ENCODE peak calls at places on chromosomes 6 and 20, in five cellular contexts. R is naive thymus-derived CD4-positive, alpha-beta T cell; J is heart left ventricle; L is IMR-90; B is HCT116. P is an unnamed sample. For H3K4me1, the result is how much of the 10 kb centered on the place peaks cover.

GRCh38 chr6:111888928-111889696 is 15.9 kb upstream of the FYN start:
- DNase-seq in R (no peak), J (peak), L (peak), B (no peak), P (no peak)

GRCh38 chr6:41638002-41638800 is at the start of gene MDFI:
- DNase-seq in R (no peak), J (no peak), L (no peak), B (no peak), P (no peak)

GRCh38 chr6:8246403-8246802 is 144.1 kb upstream of the EEF1E1 start:
- DNase-seq in R (no peak), J (no peak), L (no peak), B (no peak), P (no peak)

GRCh38 chr20:40008177-40008576 is 680.9 kb downstream of the MAFB start:
- DNase-seq in R (no peak), J (no peak), L (peak), B (no peak), P (no peak)

GRCh38 chr20:17678886-17679285 is 3.2 kb downstream of the RRBP1 start:
- DNase-seq in R (no peak), J (no peak), L (no peak), B (no peak), P (no peak)

GRCh38 chr6:112827793-112828192 is 480.7 kb downstream of the RFPL4B start:
- DNase-seq in R (no peak), J (peak), L (no peak), B (no peak), P (no peak)

GRCh38 chr6:135117413-135117968 is 62.9 kb upstream of the HBS1L start:
- DNase-seq in R (no peak), J (no peak), L (no peak), B (no peak), P (no peak)

GRCh38 chr6:133948472-133948871 is 4.6 kb upstream of the TBPL1 start:
- DNase-seq in R (no peak), J (no peak), L (no peak), B (no peak), P (no peak)

GRCh38 chr6:62285612-62286469 is at the start of gene KHDRBS2:
- DNase-seq in R (no peak), J (peak), L (no peak), B (no peak), P (peak)

GRCh38 chr6:138555294-138555988 is 56.1 kb upstream of the NHSL1 start:
- DNase-seq in R (no peak), J (no peak), L (no peak), B (no peak), P (no peak)

GRCh38 chr6:24500683-24501082 is 5.9 kb downstream of the ALDH5A1 start:
- DNase-seq in R (no peak), J (no peak), L (no peak), B (no peak), P (no peak)

GRCh38 chr20:20224806-20225205 is 143.1 kb upstream of the INSM1 start:
- DNase-seq in R (no peak), J (no peak), L (no peak), B (no peak), P (no peak)

GRCh38 chr6:105603779-105604592 is 201.1 kb upstream of the PREP start:
- DNase-seq in R (no peak), J (no peak), L (peak), B (no peak), P (no peak)

GRCh38 chr6:96104910-96105309 is 89.1 kb downstream of the FUT9 start:
- DNase-seq in R (no peak), J (no peak), L (no peak), B (no peak), P (no peak)

GRCh38 chr6:29641430-29642213 is 8.6 kb upstream of the GABBR1 start:
- DNase-seq in R (no peak), J (no peak), L (no peak), B (no peak), P (no peak)

GRCh38 chr6:81894286-81894685 is 141.8 kb upstream of the TENT5A start:
- DNase-seq in R (no peak), J (no peak), L (peak), B (no peak), P (no peak)

GRCh38 chr6:35086282-35086632 is 54.9 kb downstream of the TCP11 start:
- DNase-seq in R (no peak), J (no peak), L (no peak), B (no peak), P (no peak)
- H3K4me1 ChIP-seq in R (under half), J (under half), L (under half), B (under half), P (under half)

GRCh38 chr6:52574709-52575489 is 2.0 kb downstream of the TRAM2 start:
- DNase-seq in R (peak), J (peak), L (no peak), B (no peak), P (no peak)

GRCh38 chr6:52576392-52577021 is 353 bp downstream of the TRAM2 start:
- DNase-seq in R (peak), J (peak), L (peak), B (peak), P (peak)

GRCh38 chr6:52577022-52577777 is at the start of gene TRAM2:
- DNase-seq in R (peak), J (peak), L (peak), B (peak), P (peak)

GRCh38 chr6:52576054-52576391 is 837 bp downstream of the TRAM2 start:
- DNase-seq in R (no peak), J (no peak), L (no peak), B (no peak), P (no peak)

DNA sequence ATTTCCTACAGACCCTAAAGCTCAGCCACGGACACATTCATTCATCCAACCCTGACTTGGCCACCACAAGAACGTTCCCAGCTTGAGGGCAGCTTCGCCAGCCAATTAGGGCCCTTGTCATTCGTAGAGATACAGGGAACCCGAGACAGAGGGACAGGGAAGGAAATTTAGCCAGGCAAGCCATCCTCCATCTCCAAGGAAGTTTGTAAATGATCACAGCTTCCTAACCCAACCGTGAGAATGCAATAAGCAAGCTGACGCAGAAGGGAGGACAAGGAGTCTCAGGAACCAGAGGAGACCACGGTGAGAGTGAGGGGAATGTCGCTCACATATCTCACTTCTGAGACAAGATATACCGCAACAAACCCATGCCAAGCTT is 1.4 kb downstream of the TRAM2 start:
- DNase-seq in R (no peak), J (no peak), L (no peak), B (no peak), P (no peak)
- H3K4me1 ChIP-seq in R (under half), J (half or more), L (under half), B (under half), P (under half)

GRCh38 chr20:53848304-53848703 is 222.1 kb downstream of the BCAS1 start:
- DNase-seq in R (no peak), J (no peak), L (no peak), B (no peak), P (no peak)

GRCh38 chr20:53847843-53848185 is 222.6 kb downstream of the BCAS1 start:
- DNase-seq in R (no peak), J (no peak), L (no peak), B (no peak), P (no peak)

GRCh38 chr20:53845980-53846379 is 224.4 kb downstream of the BCAS1 start:
- DNase-seq in R (no peak), J (no peak), L (no peak), B (no peak), P (no peak)

GRCh38 chr20:53846640-53847039 is 223.8 kb downstream of the BCAS1 start:
- DNase-seq in R (no peak), J (no peak), L (no peak), B (no peak), P (no peak)

DNA sequence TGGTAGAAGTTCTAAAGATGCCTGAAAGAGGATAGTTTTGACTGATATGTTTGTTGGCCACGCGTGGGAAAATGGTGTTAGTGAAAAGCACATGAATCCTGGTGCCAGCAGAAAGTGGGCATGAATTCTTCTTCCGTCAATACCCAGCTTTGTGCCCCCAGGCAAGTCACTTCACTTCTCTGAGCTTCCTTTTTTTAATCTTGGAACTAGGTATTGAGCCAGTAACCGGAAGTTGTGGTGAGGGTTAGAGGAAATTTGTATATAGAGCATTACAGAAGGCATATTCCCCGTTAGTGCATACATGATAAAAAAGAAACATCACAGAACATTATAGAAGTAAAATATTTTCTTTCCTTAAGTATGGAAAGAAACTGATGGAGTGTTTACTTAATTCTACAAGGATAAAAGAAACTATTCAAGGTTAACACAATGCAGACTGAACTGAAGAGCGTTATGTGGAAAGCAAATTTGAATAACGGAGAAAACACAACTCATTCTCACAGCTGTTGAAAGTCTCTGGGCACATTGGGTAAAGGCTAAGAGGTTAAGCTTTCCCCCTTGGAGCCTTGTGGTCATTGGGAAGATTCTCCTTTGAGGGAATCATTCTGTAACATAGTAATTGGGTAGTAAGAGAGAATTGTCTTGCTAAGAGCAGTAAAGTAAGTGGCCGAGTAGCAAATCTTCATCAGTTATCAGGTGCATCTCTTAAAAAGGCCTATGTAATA is 223.1 kb downstream of the BCAS1 start:
- DNase-seq in R (peak), J (no peak), L (no peak), B (no peak), P (no peak)
- H3K4me1 ChIP-seq in R (under half), J (under half), L (under half), B (under half), P (under half)

DNA sequence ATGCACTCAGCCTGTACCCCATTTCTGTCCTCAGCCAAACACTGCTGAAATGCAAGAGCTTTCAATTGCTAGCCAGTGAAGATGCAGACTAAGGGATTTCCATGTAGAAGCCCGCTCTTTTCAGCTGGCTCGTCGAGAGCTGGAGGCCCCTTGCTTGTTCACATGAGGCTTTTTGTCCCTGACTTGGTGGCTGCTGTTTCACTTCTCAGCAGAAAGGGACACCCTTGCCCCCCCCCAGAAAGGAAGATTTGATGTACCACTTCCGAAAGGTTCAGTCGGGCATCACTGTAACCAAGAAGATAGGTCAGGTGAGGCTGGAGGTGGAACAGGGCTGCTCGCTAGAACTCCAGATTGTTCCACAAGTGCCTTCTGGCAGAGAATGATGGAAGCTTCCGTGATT is 23.3 kb downstream of the PTPN1 start:
- DNase-seq in R (no peak), J (no peak), L (no peak), B (no peak), P (no peak)
- H3K4me1 ChIP-seq in R (under half), J (under half), L (half or more), B (half or more), P (under half)

GRCh38 chr6:160202411-160202810 is 56.2 kb downstream of the SLC22A2 start:
- DNase-seq in R (no peak), J (no peak), L (no peak), B (no peak), P (no peak)
- H3K4me1 ChIP-seq in R (under half), J (under half), L (under half), B (under half), P (under half)

GRCh38 chr6:3402310-3403243 is 54.3 kb downstream of the SLC22A23 start:
- DNase-seq in R (no peak), J (no peak), L (no peak), B (no peak), P (no peak)
- H3K4me1 ChIP-seq in R (under half), J (under half), L (under half), B (under half), P (half or more)

GRCh38 chr6:98833101-98834059 is 994 bp upstream of the POU3F2 start:
- DNase-seq in R (no peak), J (no peak), L (peak), B (no peak), P (no peak)
- H3K4me1 ChIP-seq in R (under half), J (under half), L (under half), B (under half), P (under half)

GRCh38 chr6:35605600-35605999 is 83.1 kb downstream of the FKBP5 start:
- DNase-seq in R (no peak), J (no peak), L (no peak), B (no peak), P (no peak)
- H3K4me1 ChIP-seq in R (half or more), J (under half), L (under half), B (half or more), P (under half)

DNA sequence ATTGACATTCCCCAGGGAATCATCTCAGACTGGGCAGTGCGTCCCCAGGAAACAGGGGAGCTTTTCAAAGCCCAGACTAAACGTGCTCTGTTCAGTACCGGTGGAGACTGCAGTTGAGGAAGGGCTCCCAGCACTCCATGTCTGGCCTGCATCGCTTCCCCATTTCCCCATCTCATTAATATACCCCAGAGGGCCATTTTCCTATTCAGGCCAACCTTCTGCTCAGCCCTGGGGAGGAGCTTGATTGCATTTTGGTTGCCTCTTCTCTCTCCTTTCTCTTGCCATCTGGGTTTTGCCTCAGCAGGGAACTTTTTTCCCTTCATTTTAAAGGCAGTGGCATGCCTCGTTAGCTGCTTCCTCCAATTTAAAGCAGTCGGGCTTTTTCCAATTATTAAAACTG is 394.3 kb upstream of the SOX4 start:
- DNase-seq in R (no peak), J (no peak), L (no peak), B (no peak), P (no peak)
- H3K4me1 ChIP-seq in R (under half), J (under half), L (under half), B (under half), P (under half)

GRCh38 chr20:63402860-63403220 is 41.7 kb upstream of the CHRNA4 start:
- DNase-seq in R (no peak), J (no peak), L (no peak), B (no peak), P (no peak)

GRCh38 chr20:63404129-63405085 is 43.3 kb upstream of the CHRNA4 start:
- DNase-seq in R (no peak), J (no peak), L (no peak), B (no peak), P (peak)

GRCh38 chr20:63402178-63402859 is 41.2 kb upstream of the CHRNA4 start:
- DNase-seq in R (no peak), J (no peak), L (no peak), B (no peak), P (no peak)

GRCh38 chr20:63405102-63405730 is 44.1 kb upstream of the CHRNA4 start:
- DNase-seq in R (no peak), J (no peak), L (no peak), B (no peak), P (no peak)

GRCh38 chr20:63403403-63404105 is 42.4 kb upstream of the CHRNA4 start:
- DNase-seq in R (no peak), J (no peak), L (no peak), B (no peak), P (no peak)
- H3K4me1 ChIP-seq in R (under half), J (under half), L (under half), B (under half), P (under half)